ENCODE peak calls at places on chromosome X, in four cellular contexts. X is ascending aorta, H is tibial artery, W is thyroid gland. N is an unnamed sample. For H3K4me1, the result is how much of the 10 kb centered on the place peaks cover.

GRCh38 chrX:47483310-47484268 is 567 bp upstream of the ZNF41 start:
- DNase-seq in X (no peak), W (peak), H (no peak), N (peak)

GRCh38 chrX:12419591-12419990 is 281.3 kb downstream of the FRMPD4 start:
- DNase-seq in H (no peak), W (no peak), X (no peak), N (no peak)

GRCh38 chrX:148024425-148025148 is 43.5 kb downstream of the FMR1NB start:
- DNase-seq in X (no peak), H (no peak), W (no peak), N (no peak)

GRCh38 chrX:18677140-18677834 is 5.4 kb upstream of the RS1 start:
- DNase-seq in H (no peak), W (no peak), X (no peak), N (no peak)

GRCh38 chrX:139094671-139095592 is 383.4 kb upstream of the FGF13 start:
- DNase-seq in H (no peak), X (no peak), W (no peak), N (no peak)

GRCh38 chrX:149711545-149712236 is at the start of gene MAGEA11:
- DNase-seq in X (no peak), W (no peak), H (no peak), N (peak)

GRCh38 chrX:45006002-45006800 is 133.2 kb downstream of the KDM6A start:
- DNase-seq in H (no peak), X (no peak), W (no peak), N (no peak)

GRCh38 chrX:126557151-126557550 is 4.5 kb upstream of the DCAF12L1 start:
- DNase-seq in H (no peak), W (no peak), X (no peak), N (no peak)

GRCh38 chrX:46587753-46588171 is 14.2 kb downstream of the CHST7 start:
- DNase-seq in X (no peak), H (no peak), W (no peak), N (no peak)

GRCh38 chrX:30887288-30887687 is 1.8 kb downstream of the TAB3 start:
- DNase-seq in W (no peak), H (no peak), X (no peak), N (no peak)
- H3K4me3 ChIP-seq in W (no peak), H (no peak), X (no peak), N (peak)

GRCh38 chrX:153830632-153831434 is 489 bp upstream of the PDZD4 start:
- DNase-seq in W (no peak), X (no peak), H (no peak), N (no peak)
- H3K4me1 ChIP-seq in W (under half), X (under half), H (under half), N (under half)

GRCh38 chrX:10159069-10159468 is 2.3 kb downstream of the CLCN4 start:
- DNase-seq in X (no peak), W (no peak), H (no peak), N (peak)
- H3K4me3 ChIP-seq in X (no peak), W (no peak), H (no peak), N (no peak)

GRCh38 chrX:13669246-13669689 is 16.3 kb downstream of the TCEANC start:
- DNase-seq in H (peak), W (peak), X (no peak), N (peak)

GRCh38 chrX:13664026-13664425 is 11.1 kb downstream of the TCEANC start:
- DNase-seq in X (no peak), H (no peak), W (no peak), N (no peak)

GRCh38 chrX:13667940-13668339 is 15.0 kb downstream of the TCEANC start:
- DNase-seq in X (no peak), H (no peak), W (no peak), N (no peak)

GRCh38 chrX:13670197-13670596 is 17.3 kb downstream of the TCEANC start:
- DNase-seq in X (no peak), H (no peak), W (no peak), N (no peak)

GRCh38 chrX:13666836-13667235 is 13.9 kb downstream of the TCEANC start:
- DNase-seq in H (no peak), W (peak), X (no peak), N (peak)
- H3K4me1 ChIP-seq in H (under half), W (under half), X (under half), N (under half)

GRCh38 chrX:137562096-137562495 is 3.8 kb upstream of the ZIC3 start:
- DNase-seq in W (no peak), H (no peak), X (no peak), N (no peak)

GRCh38 chrX:137565318-137565904 is 516 bp upstream of the ZIC3 start:
- DNase-seq in X (no peak), H (no peak), W (no peak), N (no peak)

GRCh38 chrX:137565921-137566745 is at the start of gene ZIC3:
- DNase-seq in H (peak), X (no peak), W (peak), N (peak)

GRCh38 chrX:137566746-137567473 is 983 bp downstream of the ZIC3 start:
- DNase-seq in W (no peak), H (no peak), X (no peak), N (no peak)

GRCh38 chrX:137563681-137564651 is 2.0 kb upstream of the ZIC3 start:
- DNase-seq in H (no peak), W (no peak), X (no peak), N (no peak)
- H3K4me3 ChIP-seq in H (no peak), W (no peak), X (no peak), N (no peak)

DNA sequence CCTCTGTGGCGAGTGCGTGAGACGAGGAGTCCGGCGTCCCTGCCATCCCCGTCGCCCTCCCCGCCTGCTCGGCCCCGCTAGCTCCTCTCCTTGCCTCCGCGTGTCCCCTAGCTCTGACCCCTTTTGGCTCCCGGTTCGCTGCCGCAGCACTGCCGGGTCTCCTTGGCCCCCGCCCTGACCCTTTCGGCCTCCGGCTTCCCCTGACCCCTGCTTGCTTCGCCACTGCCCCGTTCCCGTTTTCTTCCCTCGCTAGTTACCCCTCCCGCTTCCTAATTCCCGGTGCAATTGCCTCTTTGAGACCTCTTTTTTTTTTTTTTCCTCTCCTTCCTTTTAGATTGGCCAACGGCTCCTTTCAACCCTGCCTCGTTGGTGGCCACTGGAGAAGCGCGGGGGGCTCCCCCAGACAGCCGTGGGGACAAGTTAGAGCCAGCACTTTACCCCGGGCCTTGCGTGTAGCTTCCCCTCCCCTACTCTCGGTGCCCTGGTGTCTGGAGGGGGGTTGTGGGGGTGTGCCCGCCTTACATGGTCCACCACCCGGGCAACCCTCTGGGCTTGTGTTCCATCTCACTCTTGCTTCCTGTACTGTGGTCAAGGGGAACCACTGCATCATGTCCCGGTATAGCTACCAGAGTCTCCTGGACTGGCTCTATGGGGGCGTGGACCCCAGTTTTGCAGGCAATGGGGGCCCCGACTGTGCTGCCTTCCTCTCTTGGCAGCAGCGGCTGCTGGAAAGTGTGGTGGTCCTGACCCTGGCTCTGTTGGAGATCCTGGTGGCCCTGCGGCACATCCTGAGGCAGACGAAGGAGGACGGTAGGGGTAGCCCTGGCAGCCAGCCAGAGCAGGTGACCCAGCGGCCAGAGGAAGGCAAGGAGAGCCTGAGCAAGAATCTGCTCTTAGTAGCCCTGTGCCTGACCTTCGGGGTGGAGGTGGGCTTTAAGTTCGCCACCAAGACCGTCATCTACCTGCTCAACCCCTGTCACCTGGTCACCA is 548 bp downstream of the TMEM164 start:
- DNase-seq in X (no peak), H (no peak), W (peak), N (no peak)
- H3K4me1 ChIP-seq in X (under half), H (under half), W (under half), N (under half)

GRCh38 chrX:153831435-153832150 is 1.2 kb upstream of the PDZD4 start:
- DNase-seq in X (no peak), W (no peak), H (no peak), N (no peak)
- H3K4me3 ChIP-seq in X (no peak), W (no peak), H (no peak), N (no peak)

GRCh38 chrX:20513185-20513584 is 246.5 kb upstream of the RPS6KA3 start:
- DNase-seq in X (no peak), H (no peak), W (no peak), N (no peak)

GRCh38 chrX:20519077-20519617 is 252.4 kb upstream of the RPS6KA3 start:
- DNase-seq in W (no peak), X (no peak), H (no peak), N (no peak)

GRCh38 chrX:20517565-20517964 is 250.9 kb upstream of the RPS6KA3 start:
- DNase-seq in H (no peak), X (no peak), W (no peak), N (no peak)

GRCh38 chrX:20514358-20514757 is 247.6 kb upstream of the RPS6KA3 start:
- DNase-seq in X (no peak), W (no peak), H (no peak), N (no peak)

DNA sequence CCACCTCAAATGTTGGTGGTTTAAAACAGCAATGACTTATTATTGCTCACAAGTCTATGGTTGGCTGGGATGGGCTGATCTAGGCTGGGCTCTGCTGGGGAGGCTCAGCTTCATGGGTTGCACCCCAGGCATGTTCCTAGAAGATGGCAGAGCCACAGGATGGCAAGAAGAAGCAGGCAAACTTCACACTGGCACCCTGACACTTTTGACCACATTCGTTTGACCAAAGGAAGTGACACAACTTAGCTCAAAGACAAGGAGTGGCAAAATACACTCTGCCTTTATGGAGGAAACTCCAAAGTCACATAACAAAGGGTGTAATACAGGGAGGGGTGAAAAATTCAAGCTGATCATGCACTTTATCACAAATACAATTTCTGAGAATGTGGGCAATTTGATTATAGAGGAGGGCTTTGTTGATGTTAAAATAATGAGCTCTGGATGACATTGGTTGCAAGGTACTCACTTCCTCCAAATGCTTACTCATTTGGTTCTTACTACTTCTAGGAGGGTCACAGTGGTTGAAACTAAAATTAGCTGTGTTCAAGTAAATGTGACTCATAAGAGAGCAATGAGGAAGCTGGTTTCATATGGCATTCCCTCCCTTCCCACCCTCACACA is 249.2 kb upstream of the RPS6KA3 start:
- DNase-seq in H (no peak), X (no peak), W (no peak), N (no peak)
- H3K4me1 ChIP-seq in H (under half), X (under half), W (under half), N (under half)

GRCh38 chrX:153342762-153343558 is 9.0 kb downstream of the ZNF275 start:
- DNase-seq in W (no peak), H (no peak), X (no peak), N (no peak)

GRCh38 chrX:153338836-153339235 is 4.9 kb downstream of the ZNF275 start:
- DNase-seq in W (no peak), H (no peak), X (no peak), N (no peak)

GRCh38 chrX:153336988-153337387 is 3.0 kb downstream of the ZNF275 start:
- DNase-seq in W (no peak), H (no peak), X (no peak), N (no peak)

GRCh38 chrX:153340111-153340510 is 6.2 kb downstream of the ZNF275 start:
- DNase-seq in W (no peak), X (no peak), H (no peak), N (no peak)

GRCh38 chrX:153339662-153340061 is 5.7 kb downstream of the ZNF275 start:
- DNase-seq in X (no peak), W (no peak), H (no peak), N (no peak)
- H3K4me3 ChIP-seq in X (no peak), W (no peak), H (no peak), N (no peak)

N was measured in testis.